ENCODE peak calls at places on chromosomes 4 and X, in six cellular contexts. One of them, this sample, is unnamed. For H3K4me1 and H3K36me3, the result is how much of the 10 kb centered on the place peaks cover.

GRCh38 chr4:44495136-44495535 is 46.5 kb upstream of the KCTD8 start:
- DNase-seq in IMR-90: no peak
- DNase-seq in transverse colon: no peak
- DNase-seq in uterus: no peak
- DNase-seq in Peyer's patch: no peak
- DNase-seq in stomach: no peak
- DNase-seq in this sample: no peak

GRCh38 chr4:8319731-8320385 is 50.3 kb downstream of the HTRA3 start:
- DNase-seq in transverse colon: peak
- DNase-seq in Peyer's patch: peak
- DNase-seq in stomach: peak
- DNase-seq in IMR-90: no peak
- DNase-seq in uterus: peak
- DNase-seq in this sample: peak

GRCh38 chr4:174663254-174663653 is 141.0 kb upstream of the HPGD start:
- DNase-seq in IMR-90: peak
- DNase-seq in Peyer's patch: no peak
- DNase-seq in transverse colon: no peak
- DNase-seq in stomach: no peak
- DNase-seq in uterus: no peak
- DNase-seq in this sample: no peak

GRCh38 chr4:182748949-182749348 is 168.2 kb downstream of the DCTD start:
- DNase-seq in Peyer's patch: no peak
- DNase-seq in transverse colon: no peak
- DNase-seq in uterus: no peak
- DNase-seq in stomach: no peak
- DNase-seq in IMR-90: peak
- DNase-seq in this sample: no peak

GRCh38 chrX:121832446-121832845 is 785.0 kb downstream of the GLUD2 start:
- DNase-seq in IMR-90: no peak
- DNase-seq in stomach: no peak
- DNase-seq in transverse colon: no peak
- DNase-seq in Peyer's patch: no peak
- DNase-seq in uterus: no peak
- DNase-seq in this sample: no peak

GRCh38 chrX:107894038-107894437 is 68.4 kb downstream of the MID2 start:
- DNase-seq in stomach: no peak
- DNase-seq in Peyer's patch: no peak
- DNase-seq in IMR-90: peak
- DNase-seq in uterus: no peak
- DNase-seq in transverse colon: no peak
- DNase-seq in this sample: peak

GRCh38 chrX:148649145-148649645 is 148.8 kb downstream of the AFF2 start:
- DNase-seq in Peyer's patch: no peak
- DNase-seq in transverse colon: no peak
- DNase-seq in uterus: no peak
- DNase-seq in stomach: no peak
- DNase-seq in IMR-90: no peak
- DNase-seq in this sample: no peak

GRCh38 chrX:133415276-133416105 is at the start of gene GPC4:
- DNase-seq in uterus: peak
- DNase-seq in Peyer's patch: peak
- DNase-seq in IMR-90: no peak
- DNase-seq in stomach: peak
- DNase-seq in transverse colon: peak
- DNase-seq in this sample: peak

GRCh38 chrX:1564750-1565683 is 26.4 kb upstream of the AKAP17A start:
- DNase-seq in Peyer's patch: no peak
- DNase-seq in uterus: no peak
- DNase-seq in stomach: peak
- DNase-seq in IMR-90: no peak
- DNase-seq in transverse colon: no peak
- DNase-seq in this sample: no peak

GRCh38 chr4:26267087-26267486 is 53.7 kb upstream of the RBPJ start:
- DNase-seq in stomach: peak
- DNase-seq in IMR-90: peak
- DNase-seq in transverse colon: peak
- DNase-seq in uterus: peak
- DNase-seq in Peyer's patch: peak
- DNase-seq in this sample: no peak

GRCh38 chr4:24160358-24160757 is 270.5 kb upstream of the PPARGC1A start:
- DNase-seq in uterus: no peak
- DNase-seq in Peyer's patch: no peak
- DNase-seq in stomach: no peak
- DNase-seq in IMR-90: no peak
- DNase-seq in transverse colon: no peak
- DNase-seq in this sample: no peak

GRCh38 chr4:24163314-24163713 is 273.5 kb upstream of the PPARGC1A start:
- DNase-seq in uterus: no peak
- DNase-seq in stomach: no peak
- DNase-seq in IMR-90: no peak
- DNase-seq in Peyer's patch: no peak
- DNase-seq in transverse colon: no peak
- DNase-seq in this sample: no peak

GRCh38 chr4:24158031-24158430 is 268.2 kb upstream of the PPARGC1A start:
- DNase-seq in stomach: no peak
- DNase-seq in IMR-90: no peak
- DNase-seq in transverse colon: no peak
- DNase-seq in Peyer's patch: no peak
- DNase-seq in uterus: no peak
- DNase-seq in this sample: no peak
- TF ChIP-seq POLR2A in stomach: no peak
- TF ChIP-seq POLR2A in IMR-90: no peak
- TF ChIP-seq POLR2A in transverse colon: no peak
- TF ChIP-seq POLR2A in Peyer's patch: no peak
- TF ChIP-seq POLR2A in uterus: no peak
- TF ChIP-seq POLR2A in this sample: no peak

GRCh38 chr4:113674251-113674650 is 87.3 kb downstream of the CAMK2D start:
- DNase-seq in stomach: no peak
- DNase-seq in Peyer's patch: no peak
- DNase-seq in IMR-90: no peak
- DNase-seq in uterus: no peak
- DNase-seq in transverse colon: peak
- DNase-seq in this sample: peak
- H3K4me1 ChIP-seq in stomach: under half
- H3K4me1 ChIP-seq in Peyer's patch: under half
- H3K4me1 ChIP-seq in IMR-90: under half
- H3K4me1 ChIP-seq in uterus: under half
- H3K4me1 ChIP-seq in transverse colon: under half
- H3K4me1 ChIP-seq in this sample: under half

GRCh38 chr4:51865717-51866116 is 22.8 kb downstream of the DCUN1D4 start:
- DNase-seq in Peyer's patch: no peak
- DNase-seq in uterus: no peak
- DNase-seq in stomach: no peak
- DNase-seq in IMR-90: no peak
- DNase-seq in transverse colon: no peak
- DNase-seq in this sample: no peak

GRCh38 chr4:51866835-51867234 is 23.9 kb downstream of the DCUN1D4 start:
- DNase-seq in IMR-90: no peak
- DNase-seq in stomach: no peak
- DNase-seq in transverse colon: no peak
- DNase-seq in Peyer's patch: no peak
- DNase-seq in uterus: no peak
- DNase-seq in this sample: no peak

GRCh38 chr4:51870441-51871188 is 27.7 kb downstream of the DCUN1D4 start:
- DNase-seq in transverse colon: no peak
- DNase-seq in uterus: no peak
- DNase-seq in Peyer's patch: no peak
- DNase-seq in IMR-90: peak
- DNase-seq in stomach: no peak
- DNase-seq in this sample: no peak

GRCh38 chr4:51867689-51868448 is 24.9 kb downstream of the DCUN1D4 start:
- DNase-seq in uterus: no peak
- DNase-seq in transverse colon: no peak
- DNase-seq in stomach: no peak
- DNase-seq in Peyer's patch: no peak
- DNase-seq in IMR-90: no peak
- DNase-seq in this sample: no peak

GRCh38 chr4:51868449-51868847 is 25.5 kb downstream of the DCUN1D4 start:
- DNase-seq in Peyer's patch: no peak
- DNase-seq in uterus: no peak
- DNase-seq in IMR-90: peak
- DNase-seq in stomach: no peak
- DNase-seq in transverse colon: no peak
- DNase-seq in this sample: no peak
- H3K36me3 ChIP-seq in Peyer's patch: under half
- H3K36me3 ChIP-seq in uterus: under half
- H3K36me3 ChIP-seq in IMR-90: under half
- H3K36me3 ChIP-seq in stomach: half or more
- H3K36me3 ChIP-seq in transverse colon: under half
- H3K36me3 ChIP-seq in this sample: under half

GRCh38 chrX:21839334-21840198 is at the start of gene MBTPS2:
- DNase-seq in Peyer's patch: peak
- DNase-seq in transverse colon: peak
- DNase-seq in uterus: peak
- DNase-seq in stomach: peak
- DNase-seq in IMR-90: peak
- DNase-seq in this sample: peak
- TF ChIP-seq POLR2A in Peyer's patch: peak
- TF ChIP-seq POLR2A in transverse colon: peak
- TF ChIP-seq POLR2A in uterus: peak
- TF ChIP-seq POLR2A in stomach: no peak
- TF ChIP-seq POLR2A in IMR-90: peak
- TF ChIP-seq POLR2A in this sample: peak

DNA sequence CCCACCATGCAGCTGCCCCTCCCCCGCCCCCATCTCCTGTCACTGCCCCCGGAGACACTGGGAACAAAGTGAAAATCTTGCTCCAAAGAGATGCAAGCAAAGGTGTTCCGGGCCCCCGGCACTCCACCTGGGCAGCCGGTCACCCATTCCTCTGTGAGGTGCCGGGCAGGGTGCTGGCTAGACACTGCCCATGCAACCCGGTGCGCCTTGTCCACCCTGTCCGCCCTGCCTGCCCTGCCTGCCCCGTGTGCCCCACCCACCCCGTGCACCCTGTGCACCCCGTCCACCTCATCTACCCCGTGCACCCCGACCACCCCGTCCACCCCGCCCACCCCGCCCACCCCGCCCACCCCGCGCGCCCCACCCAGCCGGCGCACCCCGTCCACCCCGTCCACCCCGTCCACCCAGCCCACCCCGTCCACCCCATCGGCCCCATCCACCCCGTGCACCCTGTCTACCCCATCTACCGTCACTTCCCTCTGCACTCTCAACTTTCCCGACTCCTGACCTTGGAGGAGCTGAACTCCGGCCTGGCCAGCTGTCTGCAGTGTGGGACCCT is 31.9 kb upstream of the FGFR3 start:
- DNase-seq in uterus: no peak
- DNase-seq in stomach: no peak
- DNase-seq in IMR-90: no peak
- DNase-seq in Peyer's patch: no peak
- DNase-seq in transverse colon: no peak
- DNase-seq in this sample: no peak
- H3K4me1 ChIP-seq in uterus: under half
- H3K4me1 ChIP-seq in stomach: under half
- H3K4me1 ChIP-seq in IMR-90: under half
- H3K4me1 ChIP-seq in Peyer's patch: under half
- H3K4me1 ChIP-seq in transverse colon: under half
- H3K4me1 ChIP-seq in this sample: under half

This sample was measured in adrenal gland.